ENCODE peak calls at places on chromosomes 11 and 22, in five cellular contexts. One of them, this sample, is unnamed.

GRCh38 chr11:131253885-131254204 is 116.6 kb upstream of the NTM start:
- DNase-seq in SK-N-SH: peak; percentile 42
- DNase-seq in right atrium auricular region: no peak
- DNase-seq in MM.1S: no peak
- DNase-seq in BJ: no peak
- DNase-seq in this sample: no peak

GRCh38 chr11:22583963-22584492 is 41.6 kb downstream of the FANCF start:
- DNase-seq in SK-N-SH: no peak
- DNase-seq in right atrium auricular region: no peak
- DNase-seq in MM.1S: no peak
- DNase-seq in BJ: no peak
- DNase-seq in this sample: no peak

GRCh38 chr11:89381094-89381493 is 110.1 kb downstream of the NOX4 start:
- DNase-seq in SK-N-SH: no peak
- DNase-seq in right atrium auricular region: peak; percentile 67
- DNase-seq in MM.1S: no peak
- DNase-seq in BJ: peak; percentile 92
- DNase-seq in this sample: peak; percentile 89

GRCh38 chr11:110182886-110183285 is 89.7 kb downstream of the ZC3H12C start:
- DNase-seq in SK-N-SH: no peak
- DNase-seq in right atrium auricular region: no peak
- DNase-seq in MM.1S: no peak
- DNase-seq in BJ: no peak
- DNase-seq in this sample: no peak

GRCh38 chr22:33666249-33666648 is 254.0 kb downstream of the LARGE1 start:
- DNase-seq in SK-N-SH: no peak
- DNase-seq in right atrium auricular region: no peak
- DNase-seq in MM.1S: no peak
- DNase-seq in BJ: no peak
- DNase-seq in this sample: no peak

GRCh38 chr11:14784230-14784629 is 107.8 kb downstream of the CYP2R1 start:
- DNase-seq in SK-N-SH: no peak
- DNase-seq in right atrium auricular region: no peak
- DNase-seq in MM.1S: no peak
- DNase-seq in BJ: no peak
- DNase-seq in this sample: no peak

GRCh38 chr22:31825513-31825912 is 71.7 kb downstream of the DEPDC5 start:
- DNase-seq in SK-N-SH: no peak
- DNase-seq in right atrium auricular region: no peak
- DNase-seq in MM.1S: no peak
- DNase-seq in BJ: no peak
- DNase-seq in this sample: no peak

GRCh38 chr11:26649884-26650283 is 72.0 kb downstream of the SLC5A12 start:
- DNase-seq in SK-N-SH: peak; percentile 41
- DNase-seq in right atrium auricular region: no peak
- DNase-seq in MM.1S: peak; percentile 76
- DNase-seq in BJ: peak; percentile 4
- DNase-seq in this sample: peak; percentile 29

GRCh38 chr11:60970890-60971289 is 590 bp upstream of the CD6 start:
- DNase-seq in SK-N-SH: no peak
- DNase-seq in right atrium auricular region: no peak
- DNase-seq in MM.1S: no peak
- DNase-seq in BJ: no peak
- DNase-seq in this sample: no peak
- H3K4me3 ChIP-seq in SK-N-SH: no peak overlapping the region
- H3K4me3 ChIP-seq in right atrium auricular region: no peak overlapping the region
- H3K4me3 ChIP-seq in MM.1S: no peak overlapping the region
- H3K4me3 ChIP-seq in BJ: no peak overlapping the region
- H3K4me3 ChIP-seq in this sample: no peak overlapping the region

DNA sequence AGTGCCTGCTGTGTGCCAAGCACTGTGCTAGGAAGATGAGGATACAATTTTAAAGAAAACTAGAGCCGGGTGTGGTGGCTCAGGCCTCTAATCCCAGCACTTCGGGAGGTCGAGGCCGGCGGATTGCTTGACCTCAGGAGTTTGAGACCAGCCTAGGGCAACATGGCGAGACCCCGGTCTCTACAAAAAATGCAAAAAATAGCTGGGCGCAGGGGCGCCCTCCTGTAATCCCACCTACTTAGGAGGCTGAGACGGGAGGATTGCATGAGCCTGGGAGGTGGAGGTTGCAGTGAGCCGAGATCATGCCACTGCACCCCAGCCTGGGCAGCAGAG is 8.3 kb downstream of the TPBGL start:
- DNase-seq in SK-N-SH: no peak
- DNase-seq in right atrium auricular region: no peak
- DNase-seq in MM.1S: no peak
- DNase-seq in BJ: no peak
- DNase-seq in this sample: no peak
- TF ChIP-seq CTCF in SK-N-SH: no peak
- TF ChIP-seq CTCF in right atrium auricular region: peak; percentile 35
- TF ChIP-seq CTCF in MM.1S: no peak
- TF ChIP-seq CTCF in BJ: no peak
- TF ChIP-seq CTCF in this sample: no peak

GRCh38 chr22:40220316-40221054 is 42.8 kb downstream of the TNRC6B start:
- DNase-seq in SK-N-SH: no peak
- DNase-seq in right atrium auricular region: no peak
- DNase-seq in MM.1S: no peak
- DNase-seq in BJ: no peak
- DNase-seq in this sample: no peak
- H3K4me3 ChIP-seq in SK-N-SH: no peak overlapping the region
- H3K4me3 ChIP-seq in right atrium auricular region: no peak overlapping the region
- H3K4me3 ChIP-seq in MM.1S: no peak overlapping the region
- H3K4me3 ChIP-seq in BJ: no peak overlapping the region
- H3K4me3 ChIP-seq in this sample: no peak overlapping the region

GRCh38 chr11:72348250-72348649 is 86.1 kb downstream of the CLPB start:
- DNase-seq in SK-N-SH: no peak
- DNase-seq in right atrium auricular region: no peak
- DNase-seq in MM.1S: no peak
- DNase-seq in BJ: no peak
- DNase-seq in this sample: no peak

GRCh38 chr11:72349053-72349452 is 85.3 kb downstream of the CLPB start:
- DNase-seq in SK-N-SH: no peak
- DNase-seq in right atrium auricular region: no peak
- DNase-seq in MM.1S: no peak
- DNase-seq in BJ: no peak
- DNase-seq in this sample: no peak

GRCh38 chr11:72350752-72351151 is 83.6 kb downstream of the CLPB start:
- DNase-seq in SK-N-SH: no peak
- DNase-seq in right atrium auricular region: no peak
- DNase-seq in MM.1S: no peak
- DNase-seq in BJ: no peak
- DNase-seq in this sample: no peak

GRCh38 chr11:72349616-72350218 is 84.6 kb downstream of the CLPB start:
- DNase-seq in SK-N-SH: peak; percentile 68
- DNase-seq in right atrium auricular region: peak; percentile 68
- DNase-seq in MM.1S: no peak
- DNase-seq in BJ: no peak
- DNase-seq in this sample: no peak

DNA sequence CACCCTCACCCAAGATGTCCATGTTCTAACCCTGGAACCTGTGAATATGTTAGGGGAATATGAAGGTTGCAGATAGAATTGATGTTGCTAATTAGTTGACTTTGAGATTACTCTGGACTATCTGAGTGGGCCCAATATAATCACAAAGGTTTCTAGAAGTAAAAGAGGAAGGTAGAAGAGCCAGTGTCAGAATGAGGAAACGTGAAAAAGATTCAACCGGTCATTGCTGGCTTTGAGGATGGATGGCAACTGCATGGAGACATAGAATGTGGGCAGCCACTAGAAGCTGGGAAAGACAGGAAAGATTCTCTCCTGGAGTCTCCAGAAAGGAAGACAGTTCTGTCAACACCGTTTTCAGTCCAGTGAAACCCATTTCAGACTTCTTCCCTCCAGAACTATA is 86.6 kb downstream of the CLPB start:
- DNase-seq in SK-N-SH: no peak
- DNase-seq in right atrium auricular region: no peak
- DNase-seq in MM.1S: no peak
- DNase-seq in BJ: no peak
- DNase-seq in this sample: no peak
- TF ChIP-seq CTCF in SK-N-SH: no peak
- TF ChIP-seq CTCF in right atrium auricular region: no peak
- TF ChIP-seq CTCF in MM.1S: no peak
- TF ChIP-seq CTCF in BJ: no peak
- TF ChIP-seq CTCF in this sample: no peak

GRCh38 chr22:41030891-41031290 is 61.5 kb upstream of the EP300 start:
- DNase-seq in SK-N-SH: no peak
- DNase-seq in right atrium auricular region: no peak
- DNase-seq in MM.1S: no peak
- DNase-seq in BJ: no peak
- DNase-seq in this sample: no peak
- H3K4me3 ChIP-seq in SK-N-SH: no peak overlapping the region
- H3K4me3 ChIP-seq in right atrium auricular region: no peak overlapping the region
- H3K4me3 ChIP-seq in MM.1S: no peak overlapping the region
- H3K4me3 ChIP-seq in BJ: no peak overlapping the region
- H3K4me3 ChIP-seq in this sample: no peak overlapping the region

DNA sequence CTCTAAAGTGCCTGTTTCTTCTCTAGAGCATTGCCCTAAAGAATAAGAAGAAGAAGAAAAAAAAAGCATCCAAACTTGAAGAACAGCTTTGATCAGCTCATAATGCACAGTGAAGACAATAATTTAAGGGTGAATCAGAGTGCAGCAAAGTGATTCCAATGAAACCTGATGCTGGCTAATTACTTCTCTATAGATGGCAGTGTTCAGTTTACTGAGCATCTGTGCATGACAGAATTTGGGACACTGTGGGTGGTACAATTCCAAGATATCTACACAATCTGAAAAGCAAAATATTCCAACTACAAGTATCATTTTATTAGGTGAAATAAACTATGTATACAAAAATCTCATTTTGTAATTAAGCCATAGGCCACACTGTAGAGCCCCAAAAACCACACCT is 450.5 kb upstream of the CCDC90B start:
- DNase-seq in SK-N-SH: no peak
- DNase-seq in right atrium auricular region: no peak
- DNase-seq in MM.1S: no peak
- DNase-seq in BJ: no peak
- DNase-seq in this sample: no peak
- TF ChIP-seq CTCF in SK-N-SH: no peak
- TF ChIP-seq CTCF in right atrium auricular region: no peak
- TF ChIP-seq CTCF in MM.1S: no peak
- TF ChIP-seq CTCF in BJ: no peak
- TF ChIP-seq CTCF in this sample: no peak

DNA sequence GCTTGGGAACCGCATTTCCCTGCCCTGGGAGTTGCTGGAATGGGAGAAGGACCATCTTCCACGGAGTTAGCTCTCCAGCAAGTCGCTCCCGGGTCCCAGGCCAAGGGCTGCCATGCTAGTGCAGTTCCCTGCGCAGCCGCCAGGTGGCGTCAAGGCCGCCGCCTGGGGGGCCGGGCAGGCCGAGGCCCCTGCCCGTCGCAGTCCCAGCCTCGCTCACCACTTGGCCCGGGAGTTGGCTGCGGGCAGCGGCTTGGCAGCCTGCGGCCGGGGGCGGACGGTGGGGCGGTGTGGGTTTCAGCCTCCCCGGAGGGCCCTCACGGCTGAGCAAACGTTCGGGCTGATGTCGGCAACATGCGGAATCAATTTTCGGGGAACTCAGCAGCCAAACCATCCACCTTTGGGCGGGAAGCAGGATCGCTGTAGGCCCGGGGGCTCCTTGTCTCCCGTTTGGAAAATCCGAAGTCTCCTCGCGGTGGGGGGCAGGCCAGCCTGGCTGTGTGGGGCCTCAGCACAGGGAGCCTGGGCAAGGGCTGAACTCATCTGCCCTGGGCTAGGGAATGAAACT is 415.1 kb downstream of the SOX6 start:
- DNase-seq in SK-N-SH: peak; percentile 46
- DNase-seq in right atrium auricular region: no peak
- DNase-seq in MM.1S: no peak
- DNase-seq in BJ: no peak
- DNase-seq in this sample: no peak
- H3K4me3 ChIP-seq in SK-N-SH: peak overlapping the region; percentile 54
- H3K4me3 ChIP-seq in right atrium auricular region: no peak overlapping the region
- H3K4me3 ChIP-seq in MM.1S: no peak overlapping the region
- H3K4me3 ChIP-seq in BJ: no peak overlapping the region
- H3K4me3 ChIP-seq in this sample: peak overlapping the region; percentile 8

DNA sequence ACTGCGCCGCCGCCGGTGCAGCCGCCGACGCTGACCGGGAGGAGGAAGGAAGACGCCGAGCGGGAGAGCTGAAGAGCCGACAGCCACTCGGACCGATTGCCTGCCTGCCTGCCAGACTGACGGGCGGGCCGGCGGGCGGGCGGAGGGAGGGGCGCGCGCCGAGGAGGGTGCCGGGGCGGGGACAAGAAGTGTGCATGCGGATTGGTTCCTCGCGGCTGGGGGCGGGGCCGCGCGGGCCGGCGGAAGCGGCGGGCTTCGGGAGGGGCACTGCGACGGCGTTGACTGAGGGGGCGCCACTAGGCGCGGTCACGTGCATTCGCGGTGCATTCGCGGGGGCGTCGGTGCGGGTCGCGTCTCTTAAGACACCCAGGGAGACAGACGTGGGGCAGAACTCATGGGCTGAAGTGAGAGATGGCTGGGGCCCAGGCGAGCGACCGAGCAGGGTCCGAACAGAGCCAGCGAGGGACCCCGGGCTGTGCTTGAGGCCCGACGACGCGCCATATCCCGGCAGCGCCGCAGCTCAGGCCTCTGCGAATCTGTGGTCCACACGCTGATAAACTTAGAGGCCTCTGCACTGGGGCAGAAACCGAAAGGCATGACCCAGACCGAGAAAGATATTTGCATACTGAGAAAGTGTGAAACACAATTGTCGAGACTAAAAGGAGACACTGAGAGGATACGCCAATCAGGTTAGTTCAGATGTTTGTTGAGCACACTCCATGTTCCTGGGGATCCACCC is at the start of gene MAPK1:
- DNase-seq in SK-N-SH: peak; percentile 98
- DNase-seq in right atrium auricular region: peak; percentile 93
- DNase-seq in MM.1S: peak; percentile 96
- DNase-seq in BJ: peak; percentile 31
- DNase-seq in this sample: no peak
- TF ChIP-seq CTCF in SK-N-SH: peak; percentile 48
- TF ChIP-seq CTCF in right atrium auricular region: peak; percentile 57
- TF ChIP-seq CTCF in MM.1S: peak; percentile 26
- TF ChIP-seq CTCF in BJ: peak; percentile 36
- TF ChIP-seq CTCF in this sample: peak; percentile 50

GRCh38 chr11:44709281-44709562 is 17.5 kb upstream of the TSPAN18 start:
- DNase-seq in SK-N-SH: no peak
- DNase-seq in right atrium auricular region: no peak
- DNase-seq in MM.1S: no peak
- DNase-seq in BJ: no peak
- DNase-seq in this sample: no peak

GRCh38 chr11:44711772-44712608 is 14.8 kb upstream of the TSPAN18 start:
- DNase-seq in SK-N-SH: peak; percentile 38
- DNase-seq in right atrium auricular region: no peak
- DNase-seq in MM.1S: no peak
- DNase-seq in BJ: no peak
- DNase-seq in this sample: no peak

GRCh38 chr11:44713022-44713421 is 13.7 kb upstream of the TSPAN18 start:
- DNase-seq in SK-N-SH: no peak
- DNase-seq in right atrium auricular region: no peak
- DNase-seq in MM.1S: no peak
- DNase-seq in BJ: no peak
- DNase-seq in this sample: no peak

GRCh38 chr11:44709966-44710365 is 16.8 kb upstream of the TSPAN18 start:
- DNase-seq in SK-N-SH: no peak
- DNase-seq in right atrium auricular region: no peak
- DNase-seq in MM.1S: no peak
- DNase-seq in BJ: no peak
- DNase-seq in this sample: no peak

DNA sequence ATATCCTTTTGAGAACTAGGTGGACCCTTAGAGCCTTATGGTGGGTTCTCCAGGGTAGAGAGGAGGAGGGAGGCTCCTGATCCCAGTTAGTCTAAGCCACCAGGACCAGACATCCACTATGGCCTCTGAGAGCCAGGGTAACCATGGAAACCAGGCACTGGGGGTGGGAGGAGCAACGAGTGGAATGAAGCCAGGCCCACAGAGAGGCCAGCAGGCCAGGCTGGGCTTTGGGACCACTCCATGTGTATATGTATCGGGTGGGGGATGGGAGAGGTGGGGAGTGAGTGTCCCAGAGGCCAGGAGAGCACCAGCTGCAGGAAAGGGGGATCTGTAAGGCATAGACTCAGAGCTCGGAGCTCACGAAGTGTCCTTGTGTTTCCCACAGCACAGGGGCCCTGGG is 15.6 kb upstream of the TSPAN18 start:
- DNase-seq in SK-N-SH: peak; percentile 87
- DNase-seq in right atrium auricular region: no peak
- DNase-seq in MM.1S: no peak
- DNase-seq in BJ: no peak
- DNase-seq in this sample: no peak
- H3K4me3 ChIP-seq in SK-N-SH: no peak overlapping the region
- H3K4me3 ChIP-seq in right atrium auricular region: no peak overlapping the region
- H3K4me3 ChIP-seq in MM.1S: no peak overlapping the region
- H3K4me3 ChIP-seq in BJ: no peak overlapping the region
- H3K4me3 ChIP-seq in this sample: no peak overlapping the region

This sample was measured in AG04449.